ENCODE peak calls at places on chromosomes 11 and 22, in ten cellular contexts. One of them, this sample, is unnamed.

GRCh38 chr11:116607027-116607426 is 165.8 kb downstream of the BUD13 start:
- DNase-seq in heart right ventricle: no peak
- DNase-seq in T-cell: no peak
- DNase-seq in GM12891: no peak
- DNase-seq in substantia nigra: no peak
- DNase-seq in foreskin fibroblast: no peak
- DNase-seq in C1 segment of cervical spinal cord: no peak
- DNase-seq in NCI-H774: no peak
- DNase-seq in fibroblast of pulmonary artery: no peak
- DNase-seq in activated T-cell treated with anti-CD3 and anti-CD28 coated beads, Interleukin-2, amount 50 U/mL, for 72 hours: no peak
- DNase-seq in this sample: no peak

GRCh38 chr11:123569387-123569786 is 85.0 kb downstream of the SCN3B start:
- DNase-seq in NCI-H774: no peak
- DNase-seq in activated T-cell treated with anti-CD3 and anti-CD28 coated beads, Interleukin-2, amount 50 U/mL, for 72 hours: no peak
- DNase-seq in substantia nigra: no peak
- DNase-seq in C1 segment of cervical spinal cord: no peak
- DNase-seq in fibroblast of pulmonary artery: no peak
- DNase-seq in heart right ventricle: no peak
- DNase-seq in T-cell: no peak
- DNase-seq in GM12891: no peak
- DNase-seq in foreskin fibroblast: no peak
- DNase-seq in this sample: no peak

GRCh38 chr11:102886999-102887398 is 12.2 kb upstream of the MMP12 start:
- DNase-seq in activated T-cell treated with anti-CD3 and anti-CD28 coated beads, Interleukin-2, amount 50 U/mL, for 72 hours: no peak
- DNase-seq in T-cell: no peak
- DNase-seq in heart right ventricle: no peak
- DNase-seq in foreskin fibroblast: peak
- DNase-seq in GM12891: no peak
- DNase-seq in substantia nigra: no peak
- DNase-seq in NCI-H774: no peak
- DNase-seq in C1 segment of cervical spinal cord: no peak
- DNase-seq in fibroblast of pulmonary artery: no peak
- DNase-seq in this sample: no peak

GRCh38 chr11:64759722-64760719 is at the start of gene PYGM:
- DNase-seq in fibroblast of pulmonary artery: peak
- DNase-seq in C1 segment of cervical spinal cord: peak
- DNase-seq in GM12891: no peak
- DNase-seq in substantia nigra: no peak
- DNase-seq in foreskin fibroblast: no peak
- DNase-seq in activated T-cell treated with anti-CD3 and anti-CD28 coated beads, Interleukin-2, amount 50 U/mL, for 72 hours: no peak
- DNase-seq in T-cell: no peak
- DNase-seq in heart right ventricle: peak
- DNase-seq in NCI-H774: no peak
- DNase-seq in this sample: no peak

GRCh38 chr11:4677948-4678347 is 19.7 kb downstream of the OR51E2 start:
- DNase-seq in activated T-cell treated with anti-CD3 and anti-CD28 coated beads, Interleukin-2, amount 50 U/mL, for 72 hours: no peak
- DNase-seq in GM12891: no peak
- DNase-seq in fibroblast of pulmonary artery: no peak
- DNase-seq in C1 segment of cervical spinal cord: no peak
- DNase-seq in substantia nigra: no peak
- DNase-seq in heart right ventricle: no peak
- DNase-seq in NCI-H774: peak
- DNase-seq in T-cell: no peak
- DNase-seq in foreskin fibroblast: no peak
- DNase-seq in this sample: no peak

GRCh38 chr22:46843691-46844297 is 81.3 kb downstream of the TBC1D22A start:
- DNase-seq in activated T-cell treated with anti-CD3 and anti-CD28 coated beads, Interleukin-2, amount 50 U/mL, for 72 hours: no peak
- DNase-seq in NCI-H774: no peak
- DNase-seq in substantia nigra: no peak
- DNase-seq in heart right ventricle: no peak
- DNase-seq in fibroblast of pulmonary artery: peak
- DNase-seq in foreskin fibroblast: peak
- DNase-seq in C1 segment of cervical spinal cord: peak
- DNase-seq in GM12891: no peak
- DNase-seq in T-cell: no peak
- DNase-seq in this sample: no peak

GRCh38 chr11:32706985-32707736 is 87.3 kb downstream of the CCDC73 start:
- DNase-seq in heart right ventricle: no peak
- DNase-seq in T-cell: no peak
- DNase-seq in substantia nigra: no peak
- DNase-seq in fibroblast of pulmonary artery: peak
- DNase-seq in NCI-H774: no peak
- DNase-seq in activated T-cell treated with anti-CD3 and anti-CD28 coated beads, Interleukin-2, amount 50 U/mL, for 72 hours: no peak
- DNase-seq in C1 segment of cervical spinal cord: no peak
- DNase-seq in foreskin fibroblast: peak
- DNase-seq in GM12891: peak
- DNase-seq in this sample: no peak

GRCh38 chr11:12921580-12922157 is 87.4 kb upstream of the RASSF10 start:
- DNase-seq in foreskin fibroblast: no peak
- DNase-seq in NCI-H774: no peak
- DNase-seq in T-cell: no peak
- DNase-seq in fibroblast of pulmonary artery: no peak
- DNase-seq in GM12891: no peak
- DNase-seq in C1 segment of cervical spinal cord: no peak
- DNase-seq in heart right ventricle: no peak
- DNase-seq in substantia nigra: no peak
- DNase-seq in activated T-cell treated with anti-CD3 and anti-CD28 coated beads, Interleukin-2, amount 50 U/mL, for 72 hours: no peak
- DNase-seq in this sample: no peak

GRCh38 chr22:49039625-49040024 is 788.0 kb downstream of the BRD1 start:
- DNase-seq in foreskin fibroblast: no peak
- DNase-seq in GM12891: no peak
- DNase-seq in T-cell: no peak
- DNase-seq in fibroblast of pulmonary artery: no peak
- DNase-seq in substantia nigra: no peak
- DNase-seq in C1 segment of cervical spinal cord: no peak
- DNase-seq in heart right ventricle: no peak
- DNase-seq in NCI-H774: no peak
- DNase-seq in activated T-cell treated with anti-CD3 and anti-CD28 coated beads, Interleukin-2, amount 50 U/mL, for 72 hours: no peak
- DNase-seq in this sample: no peak

GRCh38 chr11:223026-223789 is 12.9 kb downstream of the SIRT3 start:
- DNase-seq in fibroblast of pulmonary artery: no peak
- DNase-seq in substantia nigra: no peak
- DNase-seq in heart right ventricle: no peak
- DNase-seq in foreskin fibroblast: peak
- DNase-seq in GM12891: no peak
- DNase-seq in activated T-cell treated with anti-CD3 and anti-CD28 coated beads, Interleukin-2, amount 50 U/mL, for 72 hours: no peak
- DNase-seq in T-cell: no peak
- DNase-seq in C1 segment of cervical spinal cord: no peak
- DNase-seq in NCI-H774: no peak
- DNase-seq in this sample: no peak

GRCh38 chr11:11243790-11244469 is 109.1 kb downstream of the CSNK2A3 start:
- DNase-seq in foreskin fibroblast: no peak
- DNase-seq in fibroblast of pulmonary artery: peak
- DNase-seq in GM12891: peak
- DNase-seq in heart right ventricle: peak
- DNase-seq in T-cell: peak
- DNase-seq in substantia nigra: no peak
- DNase-seq in activated T-cell treated with anti-CD3 and anti-CD28 coated beads, Interleukin-2, amount 50 U/mL, for 72 hours: peak
- DNase-seq in NCI-H774: peak
- DNase-seq in C1 segment of cervical spinal cord: no peak
- DNase-seq in this sample: no peak

GRCh38 chr11:134642206-134642605 is 230.2 kb upstream of the B3GAT1 start:
- DNase-seq in T-cell: no peak
- DNase-seq in heart right ventricle: no peak
- DNase-seq in fibroblast of pulmonary artery: no peak
- DNase-seq in GM12891: no peak
- DNase-seq in substantia nigra: no peak
- DNase-seq in foreskin fibroblast: no peak
- DNase-seq in activated T-cell treated with anti-CD3 and anti-CD28 coated beads, Interleukin-2, amount 50 U/mL, for 72 hours: no peak
- DNase-seq in C1 segment of cervical spinal cord: no peak
- DNase-seq in NCI-H774: no peak
- DNase-seq in this sample: no peak

GRCh38 chr11:87447606-87448005 is 409.9 kb downstream of the TMEM135 start:
- DNase-seq in fibroblast of pulmonary artery: no peak
- DNase-seq in heart right ventricle: no peak
- DNase-seq in substantia nigra: no peak
- DNase-seq in NCI-H774: no peak
- DNase-seq in C1 segment of cervical spinal cord: no peak
- DNase-seq in activated T-cell treated with anti-CD3 and anti-CD28 coated beads, Interleukin-2, amount 50 U/mL, for 72 hours: no peak
- DNase-seq in foreskin fibroblast: no peak
- DNase-seq in T-cell: no peak
- DNase-seq in GM12891: no peak
- DNase-seq in this sample: no peak

GRCh38 chr11:44120169-44120568 is 24.7 kb downstream of the EXT2 start:
- DNase-seq in heart right ventricle: no peak
- DNase-seq in foreskin fibroblast: peak
- DNase-seq in activated T-cell treated with anti-CD3 and anti-CD28 coated beads, Interleukin-2, amount 50 U/mL, for 72 hours: no peak
- DNase-seq in fibroblast of pulmonary artery: no peak
- DNase-seq in C1 segment of cervical spinal cord: no peak
- DNase-seq in NCI-H774: no peak
- DNase-seq in T-cell: no peak
- DNase-seq in substantia nigra: no peak
- DNase-seq in GM12891: no peak
- DNase-seq in this sample: no peak

GRCh38 chr22:19111584-19111983 is 10.6 kb downstream of the DGCR2 start:
- DNase-seq in C1 segment of cervical spinal cord: no peak
- DNase-seq in activated T-cell treated with anti-CD3 and anti-CD28 coated beads, Interleukin-2, amount 50 U/mL, for 72 hours: no peak
- DNase-seq in T-cell: no peak
- DNase-seq in heart right ventricle: no peak
- DNase-seq in foreskin fibroblast: no peak
- DNase-seq in fibroblast of pulmonary artery: no peak
- DNase-seq in substantia nigra: no peak
- DNase-seq in NCI-H774: no peak
- DNase-seq in GM12891: no peak
- DNase-seq in this sample: no peak